ENCODE peak calls at places on chromosomes 1 and 21, in five cellular contexts. D, H, I, L and U are unnamed samples.

GRCh38 chr1:207713529-207713928 is 38.3 kb upstream of the CD46 start:
- DNase-seq in D (no peak), H (peak), I (no peak), L (no peak), U (no peak)

GRCh38 chr1:156618853-156619581 is at the start of gene HAPLN2:
- DNase-seq in D (no peak), H (peak), I (no peak), L (no peak), U (peak)

GRCh38 chr1:107574044-107574443 is 390.9 kb downstream of the VAV3 start:
- DNase-seq in D (no peak), H (no peak), I (no peak), L (no peak), U (no peak)

GRCh38 chr1:54459714-54460113 is 53.5 kb upstream of the SSBP3 start:
- DNase-seq in D (no peak), H (no peak), I (no peak), L (no peak), U (no peak)

GRCh38 chr1:52296345-52296744 is 69.7 kb downstream of the CC2D1B start:
- DNase-seq in D (peak), H (peak), I (peak), L (peak), U (peak)

GRCh38 chr21:28252923-28253322 is 739.8 kb downstream of the LTN1 start:
- DNase-seq in D (no peak), H (no peak), I (no peak), L (no peak), U (no peak)

GRCh38 chr1:28582248-28582615 is 9.8 kb upstream of the RAB42 start:
- DNase-seq in D (peak), H (no peak), I (peak), L (no peak), U (no peak)

GRCh38 chr21:44844256-44844655 is 26.4 kb upstream of the SUMO3 start:
- DNase-seq in D (no peak), H (peak), I (no peak), L (no peak), U (no peak)

GRCh38 chr1:197526736-197527371 is 248.4 kb downstream of the DENND1B start:
- DNase-seq in D (peak), H (no peak), I (peak), L (no peak), U (peak)

GRCh38 chr1:61284226-61284854 is 202.0 kb downstream of the NFIA start:
- DNase-seq in D (no peak), H (no peak), I (no peak), L (no peak), U (peak)

GRCh38 chr1:202162418-202163280 is 2.2 kb upstream of the PTPN7 start:
- DNase-seq in D (no peak), H (no peak), I (no peak), L (no peak), U (no peak)

GRCh38 chr1:175218132-175218531 is 25.6 kb upstream of the KIAA0040 start:
- DNase-seq in D (no peak), H (no peak), I (no peak), L (no peak), U (no peak)

GRCh38 chr1:218488531-218488930 is 143.4 kb downstream of the TGFB2 start:
- DNase-seq in D (no peak), H (no peak), I (no peak), L (no peak), U (no peak)

GRCh38 chr1:30905898-30906620 is 2.5 kb downstream of the SDC3 start:
- DNase-seq in D (no peak), H (peak), I (no peak), L (no peak), U (no peak)

GRCh38 chr1:89607888-89608626 is 24.9 kb upstream of the LRRC8C start:
- DNase-seq in D (no peak), H (no peak), I (peak), L (no peak), U (no peak)

GRCh38 chr1:235923466-235924008 is 56.8 kb upstream of the LYST start:
- DNase-seq in D (peak), H (no peak), I (peak), L (no peak), U (no peak)

GRCh38 chr1:62295921-62296451 is 23.2 kb downstream of the KANK4 start:
- DNase-seq in D (no peak), H (no peak), I (peak), L (no peak), U (no peak)

GRCh38 chr1:213513006-213513405 is 462.0 kb downstream of the RPS6KC1 start:
- DNase-seq in D (no peak), H (peak), I (no peak), L (no peak), U (peak)

GRCh38 chr1:229563241-229563640 is 4.7 kb upstream of the ABCB10 start:
- DNase-seq in D (peak), H (peak), I (no peak), L (no peak), U (peak)

GRCh38 chr1:65422241-65423203 is 2.1 kb downstream of the LEPR start:
- DNase-seq in D (no peak), H (no peak), I (peak), L (no peak), U (no peak)

GRCh38 chr1:153697191-153697872 is 18.8 kb downstream of the NPR1 start:
- DNase-seq in D (no peak), H (peak), I (peak), L (peak), U (peak)